ENCODE peak calls at places on chromosomes 1 and 21, in seven cellular contexts. One of them, this sample, is unnamed. For H3K9me3, the result is how much of the 10 kb centered on the place peaks cover.

GRCh38 chr1:100538935-100539835 is 1.2 kb downstream of the GPR88 start:
- DNase-seq in left ventricle myocardium inferior: peak
- DNase-seq in OCI-LY7: no peak
- DNase-seq in stomach: peak
- DNase-seq in mammary epithelial cell: peak
- DNase-seq in lower lobe of right lung: peak
- DNase-seq in A549: peak
- DNase-seq in this sample: peak

GRCh38 chr1:53390261-53390660 is 62.4 kb upstream of the LRP8 start:
- DNase-seq in left ventricle myocardium inferior: peak
- DNase-seq in mammary epithelial cell: no peak
- DNase-seq in stomach: no peak
- DNase-seq in lower lobe of right lung: peak
- DNase-seq in A549: no peak
- DNase-seq in OCI-LY7: peak
- DNase-seq in this sample: no peak

GRCh38 chr21:35465750-35466149 is 416.6 kb upstream of the RUNX1 start:
- DNase-seq in mammary epithelial cell: no peak
- DNase-seq in stomach: no peak
- DNase-seq in A549: no peak
- DNase-seq in OCI-LY7: no peak
- DNase-seq in lower lobe of right lung: no peak
- DNase-seq in left ventricle myocardium inferior: no peak
- DNase-seq in this sample: no peak

GRCh38 chr1:160491017-160491416 is 32.0 kb downstream of the SLAMF6 start:
- DNase-seq in lower lobe of right lung: no peak
- DNase-seq in mammary epithelial cell: no peak
- DNase-seq in left ventricle myocardium inferior: no peak
- DNase-seq in stomach: no peak
- DNase-seq in A549: no peak
- DNase-seq in OCI-LY7: peak
- DNase-seq in this sample: no peak

GRCh38 chr21:32929633-32930038 is 96.1 kb upstream of the OLIG2 start:
- DNase-seq in stomach: no peak
- DNase-seq in A549: no peak
- DNase-seq in OCI-LY7: no peak
- DNase-seq in left ventricle myocardium inferior: no peak
- DNase-seq in mammary epithelial cell: no peak
- DNase-seq in lower lobe of right lung: no peak
- DNase-seq in this sample: no peak

GRCh38 chr1:6028042-6028895 is 17.4 kb upstream of the KCNAB2 start:
- DNase-seq in A549: no peak
- DNase-seq in stomach: peak
- DNase-seq in OCI-LY7: no peak
- DNase-seq in left ventricle myocardium inferior: no peak
- DNase-seq in mammary epithelial cell: no peak
- DNase-seq in lower lobe of right lung: peak
- DNase-seq in this sample: no peak

GRCh38 chr1:36696261-36696940 is 213.7 kb upstream of the CSF3R start:
- DNase-seq in mammary epithelial cell: no peak
- DNase-seq in stomach: no peak
- DNase-seq in A549: no peak
- DNase-seq in lower lobe of right lung: no peak
- DNase-seq in OCI-LY7: no peak
- DNase-seq in left ventricle myocardium inferior: no peak
- DNase-seq in this sample: no peak

GRCh38 chr1:9510130-9510529 is 29.1 kb upstream of the SLC25A33 start:
- DNase-seq in left ventricle myocardium inferior: no peak
- DNase-seq in A549: no peak
- DNase-seq in lower lobe of right lung: no peak
- DNase-seq in OCI-LY7: no peak
- DNase-seq in stomach: no peak
- DNase-seq in mammary epithelial cell: no peak
- DNase-seq in this sample: no peak

GRCh38 chr1:62725981-62726588 is 37.9 kb upstream of the DOCK7 start:
- DNase-seq in stomach: no peak
- DNase-seq in A549: no peak
- DNase-seq in lower lobe of right lung: no peak
- DNase-seq in left ventricle myocardium inferior: no peak
- DNase-seq in OCI-LY7: no peak
- DNase-seq in mammary epithelial cell: no peak
- DNase-seq in this sample: no peak

GRCh38 chr1:152654110-152654509 is 9.1 kb upstream of the LCE2D start:
- DNase-seq in lower lobe of right lung: peak
- DNase-seq in OCI-LY7: peak
- DNase-seq in stomach: peak
- DNase-seq in A549: peak
- DNase-seq in mammary epithelial cell: peak
- DNase-seq in left ventricle myocardium inferior: no peak
- DNase-seq in this sample: peak

GRCh38 chr1:51236548-51237312 is 657 bp downstream of the RNF11 start:
- DNase-seq in lower lobe of right lung: peak
- DNase-seq in mammary epithelial cell: peak
- DNase-seq in OCI-LY7: peak
- DNase-seq in A549: no peak
- DNase-seq in left ventricle myocardium inferior: peak
- DNase-seq in stomach: peak
- DNase-seq in this sample: peak

GRCh38 chr1:235367000-235367908 is at the start of gene TBCE:
- DNase-seq in left ventricle myocardium inferior: peak
- DNase-seq in mammary epithelial cell: peak
- DNase-seq in stomach: peak
- DNase-seq in lower lobe of right lung: peak
- DNase-seq in OCI-LY7: peak
- DNase-seq in A549: peak
- DNase-seq in this sample: peak

GRCh38 chr1:70442486-70442885 is 31.4 kb downstream of the CTH start:
- DNase-seq in left ventricle myocardium inferior: no peak
- DNase-seq in lower lobe of right lung: no peak
- DNase-seq in A549: no peak
- DNase-seq in mammary epithelial cell: no peak
- DNase-seq in OCI-LY7: no peak
- DNase-seq in stomach: no peak
- DNase-seq in this sample: no peak

GRCh38 chr1:1230656-1231399 is 973 bp downstream of the SDF4 start:
- DNase-seq in stomach: no peak
- DNase-seq in left ventricle myocardium inferior: no peak
- DNase-seq in lower lobe of right lung: no peak
- DNase-seq in A549: peak
- DNase-seq in mammary epithelial cell: peak
- DNase-seq in OCI-LY7: no peak
- DNase-seq in this sample: peak

GRCh38 chr1:36653850-36654249 is 171.1 kb upstream of the CSF3R start:
- DNase-seq in left ventricle myocardium inferior: peak
- DNase-seq in mammary epithelial cell: peak
- DNase-seq in OCI-LY7: no peak
- DNase-seq in lower lobe of right lung: no peak
- DNase-seq in stomach: no peak
- DNase-seq in A549: peak
- DNase-seq in this sample: peak

GRCh38 chr21:37916795-37917142 is 512 bp upstream of the KCNJ6 start:
- DNase-seq in mammary epithelial cell: no peak
- DNase-seq in OCI-LY7: no peak
- DNase-seq in left ventricle myocardium inferior: no peak
- DNase-seq in lower lobe of right lung: no peak
- DNase-seq in A549: peak
- DNase-seq in stomach: no peak
- DNase-seq in this sample: no peak

GRCh38 chr1:167122121-167122480 is 28.2 kb downstream of the STYXL2 start:
- DNase-seq in A549: no peak
- DNase-seq in lower lobe of right lung: no peak
- DNase-seq in mammary epithelial cell: no peak
- DNase-seq in stomach: no peak
- DNase-seq in left ventricle myocardium inferior: no peak
- DNase-seq in OCI-LY7: no peak
- DNase-seq in this sample: no peak

GRCh38 chr1:153616144-153616884 is at the start of gene S100A14:
- DNase-seq in left ventricle myocardium inferior: peak
- DNase-seq in stomach: peak
- DNase-seq in A549: no peak
- DNase-seq in lower lobe of right lung: peak
- DNase-seq in mammary epithelial cell: peak
- DNase-seq in OCI-LY7: no peak
- DNase-seq in this sample: peak

GRCh38 chr1:29974345-29974744 is 738.0 kb downstream of the PTPRU start:
- DNase-seq in A549: peak
- DNase-seq in stomach: no peak
- DNase-seq in mammary epithelial cell: peak
- DNase-seq in lower lobe of right lung: no peak
- DNase-seq in OCI-LY7: no peak
- DNase-seq in left ventricle myocardium inferior: no peak
- DNase-seq in this sample: no peak

GRCh38 chr1:4024811-4025210 is 124.7 kb upstream of the C1orf174 start:
- DNase-seq in A549: no peak
- DNase-seq in OCI-LY7: no peak
- DNase-seq in stomach: no peak
- DNase-seq in left ventricle myocardium inferior: no peak
- DNase-seq in lower lobe of right lung: no peak
- DNase-seq in mammary epithelial cell: no peak
- DNase-seq in this sample: no peak
- H3K9me3 ChIP-seq in A549: under half
- H3K9me3 ChIP-seq in OCI-LY7: under half
- H3K9me3 ChIP-seq in stomach: under half
- H3K9me3 ChIP-seq in left ventricle myocardium inferior: under half
- H3K9me3 ChIP-seq in lower lobe of right lung: under half
- H3K9me3 ChIP-seq in mammary epithelial cell: under half
- H3K9me3 ChIP-seq in this sample: under half

DNA sequence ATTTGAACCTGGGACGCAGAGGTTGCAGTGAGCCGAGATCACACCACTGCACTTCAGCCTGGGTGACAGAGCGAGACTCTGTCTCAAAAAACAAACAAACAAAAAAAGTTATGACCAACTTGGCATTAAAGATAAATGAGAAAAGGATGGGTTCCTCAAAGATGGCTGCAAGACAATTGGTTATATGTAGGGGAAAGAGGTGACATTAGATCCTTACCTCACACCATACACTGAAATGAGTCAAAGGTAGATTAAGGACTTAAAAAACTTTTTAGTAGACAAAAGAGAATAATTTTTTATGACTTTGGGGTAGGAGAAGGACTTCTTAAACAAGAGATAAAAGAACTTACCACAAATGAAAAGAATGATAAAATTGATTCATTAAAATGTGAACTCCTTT is 74.5 kb downstream of the SYF2 start:
- DNase-seq in A549: no peak
- DNase-seq in lower lobe of right lung: no peak
- DNase-seq in stomach: no peak
- DNase-seq in OCI-LY7: no peak
- DNase-seq in left ventricle myocardium inferior: no peak
- DNase-seq in mammary epithelial cell: no peak
- DNase-seq in this sample: no peak
- H3K9me3 ChIP-seq in A549: under half
- H3K9me3 ChIP-seq in lower lobe of right lung: under half
- H3K9me3 ChIP-seq in stomach: under half
- H3K9me3 ChIP-seq in OCI-LY7: under half
- H3K9me3 ChIP-seq in left ventricle myocardium inferior: under half
- H3K9me3 ChIP-seq in mammary epithelial cell: under half
- H3K9me3 ChIP-seq in this sample: under half

DNA sequence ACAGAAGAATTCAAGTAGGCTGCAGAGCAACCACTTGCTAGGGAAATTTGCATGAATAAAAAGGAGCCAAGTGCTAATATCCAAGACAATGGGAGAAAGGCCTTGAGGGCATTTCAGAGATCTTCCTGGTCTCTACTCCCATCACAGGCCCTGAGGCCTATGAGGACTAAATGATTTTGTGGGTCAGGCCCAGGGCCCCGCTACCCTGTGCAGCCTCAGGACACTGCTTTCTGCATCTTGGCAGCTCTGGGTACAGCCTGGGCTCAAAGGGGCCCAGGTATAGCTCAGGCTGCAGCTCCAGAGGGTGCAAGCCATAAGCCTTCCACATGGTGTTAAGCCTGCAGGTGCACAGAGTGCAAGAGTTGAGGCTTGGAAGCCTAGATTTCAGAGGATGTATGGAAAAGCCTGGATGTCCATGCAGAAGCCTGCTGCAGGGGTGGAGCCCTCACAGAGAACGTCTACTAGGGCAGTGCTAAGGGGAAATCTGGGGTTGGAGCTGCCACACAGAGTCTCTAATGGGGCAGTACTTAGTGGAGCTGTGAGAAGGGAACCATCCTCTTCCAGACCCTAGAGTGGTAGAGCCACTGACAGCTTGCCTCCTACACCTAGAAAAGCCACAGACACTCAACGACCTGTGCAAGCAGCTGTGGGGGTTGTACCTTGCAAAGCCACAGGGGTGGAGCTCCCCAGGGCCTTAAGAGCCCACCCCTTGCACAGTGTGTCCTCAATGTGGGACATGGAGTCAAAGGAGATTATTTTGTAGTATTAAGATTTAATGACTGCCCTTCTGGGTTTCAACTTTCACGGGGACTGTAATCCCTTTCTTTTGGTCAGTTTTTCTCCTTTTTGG is 13.7 kb upstream of the ACTRT2 start:
- DNase-seq in left ventricle myocardium inferior: no peak
- DNase-seq in mammary epithelial cell: no peak
- DNase-seq in lower lobe of right lung: no peak
- DNase-seq in stomach: no peak
- DNase-seq in A549: no peak
- DNase-seq in OCI-LY7: no peak
- DNase-seq in this sample: no peak
- H3K9me3 ChIP-seq in left ventricle myocardium inferior: under half
- H3K9me3 ChIP-seq in mammary epithelial cell: under half
- H3K9me3 ChIP-seq in lower lobe of right lung: under half
- H3K9me3 ChIP-seq in stomach: under half
- H3K9me3 ChIP-seq in A549: under half
- H3K9me3 ChIP-seq in OCI-LY7: under half
- H3K9me3 ChIP-seq in this sample: under half

GRCh38 chr1:20597650-20598049 is 8.8 kb downstream of the CDA start:
- DNase-seq in left ventricle myocardium inferior: no peak
- DNase-seq in stomach: no peak
- DNase-seq in OCI-LY7: no peak
- DNase-seq in mammary epithelial cell: no peak
- DNase-seq in A549: no peak
- DNase-seq in lower lobe of right lung: no peak
- DNase-seq in this sample: no peak

GRCh38 chr1:20596106-20596505 is 7.2 kb downstream of the CDA start:
- DNase-seq in mammary epithelial cell: no peak
- DNase-seq in left ventricle myocardium inferior: no peak
- DNase-seq in A549: no peak
- DNase-seq in OCI-LY7: no peak
- DNase-seq in stomach: no peak
- DNase-seq in lower lobe of right lung: no peak
- DNase-seq in this sample: no peak

GRCh38 chr1:20590313-20590777 is 1.4 kb downstream of the CDA start:
- DNase-seq in mammary epithelial cell: no peak
- DNase-seq in lower lobe of right lung: peak
- DNase-seq in left ventricle myocardium inferior: no peak
- DNase-seq in OCI-LY7: no peak
- DNase-seq in stomach: no peak
- DNase-seq in A549: peak
- DNase-seq in this sample: no peak

GRCh38 chr1:20593766-20594165 is 4.9 kb downstream of the CDA start:
- DNase-seq in mammary epithelial cell: no peak
- DNase-seq in stomach: no peak
- DNase-seq in OCI-LY7: peak
- DNase-seq in lower lobe of right lung: no peak
- DNase-seq in left ventricle myocardium inferior: no peak
- DNase-seq in A549: no peak
- DNase-seq in this sample: no peak

DNA sequence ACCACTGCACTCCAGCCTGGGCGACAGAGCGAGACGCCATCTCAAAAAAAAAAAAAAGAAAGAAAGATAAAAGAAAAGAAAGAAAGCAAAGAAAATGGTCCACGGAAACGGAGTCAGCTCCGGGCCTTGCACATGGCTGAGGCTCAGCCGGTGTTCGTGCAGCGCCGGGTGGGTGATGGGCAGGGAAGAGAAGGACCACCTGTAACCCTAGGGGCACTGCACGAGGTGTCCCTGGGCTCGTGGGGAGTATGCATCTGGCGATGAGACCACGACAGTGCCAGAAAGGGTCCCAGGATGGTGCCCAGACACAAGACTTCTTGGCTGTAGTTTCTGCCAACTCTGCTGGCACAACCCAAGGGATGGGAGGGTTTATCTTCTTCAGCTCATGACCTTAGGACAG is 5.8 kb downstream of the CDA start:
- DNase-seq in OCI-LY7: no peak
- DNase-seq in lower lobe of right lung: no peak
- DNase-seq in left ventricle myocardium inferior: no peak
- DNase-seq in stomach: no peak
- DNase-seq in A549: no peak
- DNase-seq in mammary epithelial cell: no peak
- DNase-seq in this sample: no peak
- H3K9me3 ChIP-seq in OCI-LY7: under half
- H3K9me3 ChIP-seq in lower lobe of right lung: under half
- H3K9me3 ChIP-seq in left ventricle myocardium inferior: under half
- H3K9me3 ChIP-seq in stomach: under half
- H3K9me3 ChIP-seq in A549: under half
- H3K9me3 ChIP-seq in mammary epithelial cell: under half
- H3K9me3 ChIP-seq in this sample: under half